ENCODE peak calls at places on chromosome 22, in five cellular contexts. One of them, this sample, is unnamed.

GRCh38 chr22:44026630-44027511 is 2.8 kb downstream of the PARVB start:
- DNase-seq in HL-60: peak
- DNase-seq in kidney: peak
- DNase-seq in SHP77: peak
- DNase-seq in RKO: no peak
- DNase-seq in this sample: peak

GRCh38 chr22:43892183-43892894 is 526 bp upstream of the PNPLA5 start:
- DNase-seq in RKO: no peak
- DNase-seq in kidney: peak
- DNase-seq in SHP77: no peak
- DNase-seq in HL-60: no peak
- DNase-seq in this sample: peak

GRCh38 chr22:42344391-42344861 is 74.0 kb upstream of the TCF20 start:
- DNase-seq in kidney: no peak
- DNase-seq in HL-60: no peak
- DNase-seq in SHP77: no peak
- DNase-seq in RKO: no peak
- DNase-seq in this sample: no peak

GRCh38 chr22:33018232-33018864 is 39.8 kb downstream of the SYN3 start:
- DNase-seq in HL-60: no peak
- DNase-seq in kidney: no peak
- DNase-seq in SHP77: peak
- DNase-seq in RKO: peak
- DNase-seq in this sample: no peak

GRCh38 chr22:37095113-37095512 is 14.4 kb downstream of the TMPRSS6 start:
- DNase-seq in RKO: no peak
- DNase-seq in SHP77: no peak
- DNase-seq in HL-60: no peak
- DNase-seq in kidney: no peak
- DNase-seq in this sample: no peak

GRCh38 chr22:50542416-50542927 is 3.2 kb upstream of the KLHDC7B start:
- DNase-seq in SHP77: no peak
- DNase-seq in RKO: no peak
- DNase-seq in kidney: no peak
- DNase-seq in HL-60: peak
- DNase-seq in this sample: peak

GRCh38 chr22:39129081-39129480 is 23.4 kb downstream of the CBX7 start:
- DNase-seq in SHP77: no peak
- DNase-seq in HL-60: no peak
- DNase-seq in RKO: no peak
- DNase-seq in kidney: no peak
- DNase-seq in this sample: no peak

GRCh38 chr22:36510966-36511881 is 4.4 kb upstream of the FOXRED2 start:
- DNase-seq in RKO: peak
- DNase-seq in kidney: peak
- DNase-seq in SHP77: peak
- DNase-seq in HL-60: no peak
- DNase-seq in this sample: no peak

GRCh38 chr22:25853902-25854301 is 111.9 kb downstream of the MYO18B start:
- DNase-seq in SHP77: peak
- DNase-seq in RKO: no peak
- DNase-seq in HL-60: no peak
- DNase-seq in kidney: no peak
- DNase-seq in this sample: no peak

GRCh38 chr22:45453764-45454163 is 40.3 kb downstream of the RIBC2 start:
- DNase-seq in SHP77: no peak
- DNase-seq in kidney: no peak
- DNase-seq in HL-60: no peak
- DNase-seq in RKO: no peak
- DNase-seq in this sample: no peak

GRCh38 chr22:28075260-28075981 is 156.4 kb upstream of the PITPNB start:
- DNase-seq in SHP77: no peak
- DNase-seq in HL-60: no peak
- DNase-seq in kidney: no peak
- DNase-seq in RKO: peak
- DNase-seq in this sample: no peak

GRCh38 chr22:42343136-42343484 is 72.7 kb upstream of the TCF20 start:
- DNase-seq in RKO: peak
- DNase-seq in HL-60: no peak
- DNase-seq in SHP77: no peak
- DNase-seq in kidney: no peak
- DNase-seq in this sample: no peak

GRCh38 chr22:29142116-29142515 is 63.6 kb upstream of the EMID1 start:
- DNase-seq in HL-60: no peak
- DNase-seq in kidney: no peak
- DNase-seq in SHP77: no peak
- DNase-seq in RKO: no peak
- DNase-seq in this sample: no peak

GRCh38 chr22:30212996-30213441 is 33.5 kb downstream of the LIF start:
- DNase-seq in kidney: no peak
- DNase-seq in HL-60: peak
- DNase-seq in RKO: no peak
- DNase-seq in SHP77: no peak
- DNase-seq in this sample: peak

GRCh38 chr22:41197808-41198585 is 7.1 kb upstream of the L3MBTL2 start:
- DNase-seq in SHP77: no peak
- DNase-seq in HL-60: peak
- DNase-seq in RKO: peak
- DNase-seq in kidney: peak
- DNase-seq in this sample: peak

This sample was measured in upper lobe of right lung.